ENCODE peak calls at places on chromosomes 12 and 14, in nine cellular contexts. One of them, this sample, is unnamed.

GRCh38 chr12:69052613-69053408 is 119.8 kb upstream of the CPM start:
- DNase-seq in HepG2: peak; percentile 91
- DNase-seq in iPS-NIHi11: peak; percentile 48
- DNase-seq in 8988T: peak; percentile 38
- DNase-seq in fibroblast of mammary gland: peak; percentile 94
- DNase-seq in right lobe of liver: no peak
- DNase-seq in stimulated activated CD8-positive, alpha-beta memory T cell treated with anti-CD3 and anti-CD28 coated beads, Interleukin-2, amount 100 ng/mL, for 48 hours: peak; percentile 32
- DNase-seq in EH: peak; percentile 84
- DNase-seq in posterior cingulate gyrus: no peak
- DNase-seq in this sample: no peak

GRCh38 chr12:110006115-110006514 is 6.9 kb downstream of the ANKRD13A start:
- DNase-seq in posterior cingulate gyrus: no peak
- DNase-seq in fibroblast of mammary gland: no peak
- DNase-seq in 8988T: no peak
- DNase-seq in HepG2: no peak
- DNase-seq in right lobe of liver: no peak
- DNase-seq in stimulated activated CD8-positive, alpha-beta memory T cell treated with anti-CD3 and anti-CD28 coated beads, Interleukin-2, amount 100 ng/mL, for 48 hours: no peak
- DNase-seq in EH: no peak
- DNase-seq in iPS-NIHi11: no peak
- DNase-seq in this sample: no peak

GRCh38 chr12:52070243-52070925 is 606 bp downstream of the ATG101 start:
- DNase-seq in stimulated activated CD8-positive, alpha-beta memory T cell treated with anti-CD3 and anti-CD28 coated beads, Interleukin-2, amount 100 ng/mL, for 48 hours: no peak
- DNase-seq in HepG2: no peak
- DNase-seq in 8988T: no peak
- DNase-seq in right lobe of liver: no peak
- DNase-seq in fibroblast of mammary gland: no peak
- DNase-seq in EH: peak; percentile 54
- DNase-seq in posterior cingulate gyrus: no peak
- DNase-seq in iPS-NIHi11: no peak
- DNase-seq in this sample: no peak

GRCh38 chr12:20423557-20423956 is 55.2 kb downstream of the PDE3A start:
- DNase-seq in iPS-NIHi11: peak; percentile 25
- DNase-seq in posterior cingulate gyrus: no peak
- DNase-seq in 8988T: no peak
- DNase-seq in HepG2: no peak
- DNase-seq in EH: no peak
- DNase-seq in right lobe of liver: no peak
- DNase-seq in stimulated activated CD8-positive, alpha-beta memory T cell treated with anti-CD3 and anti-CD28 coated beads, Interleukin-2, amount 100 ng/mL, for 48 hours: no peak
- DNase-seq in fibroblast of mammary gland: no peak
- DNase-seq in this sample: no peak

GRCh38 chr12:49061157-49061650 is 610 bp upstream of the KMT2D start:
- DNase-seq in iPS-NIHi11: no peak
- DNase-seq in stimulated activated CD8-positive, alpha-beta memory T cell treated with anti-CD3 and anti-CD28 coated beads, Interleukin-2, amount 100 ng/mL, for 48 hours: no peak
- DNase-seq in EH: no peak
- DNase-seq in 8988T: no peak
- DNase-seq in HepG2: no peak
- DNase-seq in fibroblast of mammary gland: no peak
- DNase-seq in right lobe of liver: no peak
- DNase-seq in posterior cingulate gyrus: no peak
- DNase-seq in this sample: no peak

GRCh38 chr12:267581-268482 is 5.2 kb upstream of the SLC6A13 start:
- DNase-seq in HepG2: no peak
- DNase-seq in EH: no peak
- DNase-seq in right lobe of liver: no peak
- DNase-seq in stimulated activated CD8-positive, alpha-beta memory T cell treated with anti-CD3 and anti-CD28 coated beads, Interleukin-2, amount 100 ng/mL, for 48 hours: no peak
- DNase-seq in 8988T: no peak
- DNase-seq in fibroblast of mammary gland: no peak
- DNase-seq in iPS-NIHi11: no peak
- DNase-seq in posterior cingulate gyrus: no peak
- DNase-seq in this sample: no peak

GRCh38 chr12:24175949-24176348 is 226.5 kb upstream of the SOX5 start:
- DNase-seq in HepG2: no peak
- DNase-seq in right lobe of liver: no peak
- DNase-seq in iPS-NIHi11: no peak
- DNase-seq in stimulated activated CD8-positive, alpha-beta memory T cell treated with anti-CD3 and anti-CD28 coated beads, Interleukin-2, amount 100 ng/mL, for 48 hours: no peak
- DNase-seq in posterior cingulate gyrus: no peak
- DNase-seq in 8988T: no peak
- DNase-seq in EH: no peak
- DNase-seq in fibroblast of mammary gland: no peak
- DNase-seq in this sample: no peak

GRCh38 chr12:5230861-5231260 is 187.2 kb downstream of the KCNA5 start:
- DNase-seq in HepG2: no peak
- DNase-seq in EH: no peak
- DNase-seq in iPS-NIHi11: no peak
- DNase-seq in posterior cingulate gyrus: no peak
- DNase-seq in stimulated activated CD8-positive, alpha-beta memory T cell treated with anti-CD3 and anti-CD28 coated beads, Interleukin-2, amount 100 ng/mL, for 48 hours: no peak
- DNase-seq in right lobe of liver: no peak
- DNase-seq in fibroblast of mammary gland: no peak
- DNase-seq in 8988T: no peak
- DNase-seq in this sample: no peak

GRCh38 chr14:85934123-85934885 is 404.4 kb downstream of the FLRT2 start:
- DNase-seq in right lobe of liver: peak; percentile 27
- DNase-seq in HepG2: peak; percentile 15
- DNase-seq in iPS-NIHi11: no peak
- DNase-seq in fibroblast of mammary gland: peak; percentile 41
- DNase-seq in 8988T: no peak
- DNase-seq in posterior cingulate gyrus: no peak
- DNase-seq in stimulated activated CD8-positive, alpha-beta memory T cell treated with anti-CD3 and anti-CD28 coated beads, Interleukin-2, amount 100 ng/mL, for 48 hours: no peak
- DNase-seq in EH: peak; percentile 18
- DNase-seq in this sample: peak; percentile 7

GRCh38 chr12:132270516-132270915 is 58.9 kb downstream of the GALNT9 start:
- DNase-seq in fibroblast of mammary gland: no peak
- DNase-seq in HepG2: no peak
- DNase-seq in stimulated activated CD8-positive, alpha-beta memory T cell treated with anti-CD3 and anti-CD28 coated beads, Interleukin-2, amount 100 ng/mL, for 48 hours: no peak
- DNase-seq in EH: no peak
- DNase-seq in 8988T: no peak
- DNase-seq in posterior cingulate gyrus: no peak
- DNase-seq in iPS-NIHi11: no peak
- DNase-seq in right lobe of liver: no peak
- DNase-seq in this sample: no peak

GRCh38 chr12:56258820-56259183 is 618 bp upstream of the ANKRD52 start:
- DNase-seq in fibroblast of mammary gland: no peak
- DNase-seq in EH: no peak
- DNase-seq in iPS-NIHi11: no peak
- DNase-seq in HepG2: no peak
- DNase-seq in 8988T: no peak
- DNase-seq in stimulated activated CD8-positive, alpha-beta memory T cell treated with anti-CD3 and anti-CD28 coated beads, Interleukin-2, amount 100 ng/mL, for 48 hours: no peak
- DNase-seq in posterior cingulate gyrus: no peak
- DNase-seq in right lobe of liver: no peak
- DNase-seq in this sample: no peak

GRCh38 chr12:6267007-6267721 is 43.3 kb upstream of the PLEKHG6 start:
- DNase-seq in EH: peak; percentile 54
- DNase-seq in HepG2: no peak
- DNase-seq in iPS-NIHi11: no peak
- DNase-seq in stimulated activated CD8-positive, alpha-beta memory T cell treated with anti-CD3 and anti-CD28 coated beads, Interleukin-2, amount 100 ng/mL, for 48 hours: peak; percentile 55
- DNase-seq in fibroblast of mammary gland: peak; percentile 45
- DNase-seq in right lobe of liver: no peak
- DNase-seq in 8988T: no peak
- DNase-seq in posterior cingulate gyrus: no peak
- DNase-seq in this sample: no peak

GRCh38 chr12:26680724-26681455 is 152.1 kb downstream of the ITPR2 start:
- DNase-seq in 8988T: no peak
- DNase-seq in HepG2: peak; percentile 83
- DNase-seq in fibroblast of mammary gland: peak; percentile 79
- DNase-seq in EH: peak; percentile 20
- DNase-seq in iPS-NIHi11: no peak
- DNase-seq in stimulated activated CD8-positive, alpha-beta memory T cell treated with anti-CD3 and anti-CD28 coated beads, Interleukin-2, amount 100 ng/mL, for 48 hours: no peak
- DNase-seq in posterior cingulate gyrus: no peak
- DNase-seq in right lobe of liver: no peak
- DNase-seq in this sample: no peak

GRCh38 chr12:50914872-50915484 is 37.4 kb upstream of the HIGD1C start:
- DNase-seq in right lobe of liver: no peak
- DNase-seq in 8988T: no peak
- DNase-seq in posterior cingulate gyrus: no peak
- DNase-seq in HepG2: no peak
- DNase-seq in fibroblast of mammary gland: no peak
- DNase-seq in stimulated activated CD8-positive, alpha-beta memory T cell treated with anti-CD3 and anti-CD28 coated beads, Interleukin-2, amount 100 ng/mL, for 48 hours: no peak
- DNase-seq in EH: no peak
- DNase-seq in iPS-NIHi11: no peak
- DNase-seq in this sample: no peak

GRCh38 chr12:92987362-92987761 is 58.3 kb upstream of the EEA1 start:
- DNase-seq in EH: peak; percentile 75
- DNase-seq in right lobe of liver: no peak
- DNase-seq in fibroblast of mammary gland: peak; percentile 84
- DNase-seq in 8988T: no peak
- DNase-seq in iPS-NIHi11: peak; percentile 42
- DNase-seq in stimulated activated CD8-positive, alpha-beta memory T cell treated with anti-CD3 and anti-CD28 coated beads, Interleukin-2, amount 100 ng/mL, for 48 hours: no peak
- DNase-seq in HepG2: peak; percentile 78
- DNase-seq in posterior cingulate gyrus: no peak
- DNase-seq in this sample: no peak

GRCh38 chr14:51396222-51396815 is 156.3 kb downstream of the TMX1 start:
- DNase-seq in iPS-NIHi11: no peak
- DNase-seq in posterior cingulate gyrus: no peak
- DNase-seq in 8988T: no peak
- DNase-seq in HepG2: no peak
- DNase-seq in stimulated activated CD8-positive, alpha-beta memory T cell treated with anti-CD3 and anti-CD28 coated beads, Interleukin-2, amount 100 ng/mL, for 48 hours: no peak
- DNase-seq in right lobe of liver: peak; percentile 26
- DNase-seq in fibroblast of mammary gland: peak; percentile 98
- DNase-seq in EH: peak; percentile 97
- DNase-seq in this sample: no peak

GRCh38 chr12:46711756-46712155 is 114.0 kb downstream of the SLC38A4 start:
- DNase-seq in iPS-NIHi11: no peak
- DNase-seq in EH: peak; percentile 67
- DNase-seq in posterior cingulate gyrus: no peak
- DNase-seq in HepG2: no peak
- DNase-seq in stimulated activated CD8-positive, alpha-beta memory T cell treated with anti-CD3 and anti-CD28 coated beads, Interleukin-2, amount 100 ng/mL, for 48 hours: no peak
- DNase-seq in 8988T: no peak
- DNase-seq in fibroblast of mammary gland: peak; percentile 62
- DNase-seq in right lobe of liver: no peak
- DNase-seq in this sample: no peak

GRCh38 chr12:130776857-130777339 is 60.8 kb upstream of the RIMBP2 start:
- DNase-seq in stimulated activated CD8-positive, alpha-beta memory T cell treated with anti-CD3 and anti-CD28 coated beads, Interleukin-2, amount 100 ng/mL, for 48 hours: no peak
- DNase-seq in fibroblast of mammary gland: no peak
- DNase-seq in HepG2: no peak
- DNase-seq in posterior cingulate gyrus: no peak
- DNase-seq in iPS-NIHi11: no peak
- DNase-seq in right lobe of liver: no peak
- DNase-seq in EH: no peak
- DNase-seq in 8988T: no peak
- DNase-seq in this sample: no peak

GRCh38 chr12:121464331-121464730 is 64.4 kb downstream of the RNF34 start:
- DNase-seq in iPS-NIHi11: no peak
- DNase-seq in right lobe of liver: no peak
- DNase-seq in 8988T: no peak
- DNase-seq in fibroblast of mammary gland: no peak
- DNase-seq in EH: no peak
- DNase-seq in HepG2: no peak
- DNase-seq in posterior cingulate gyrus: no peak
- DNase-seq in stimulated activated CD8-positive, alpha-beta memory T cell treated with anti-CD3 and anti-CD28 coated beads, Interleukin-2, amount 100 ng/mL, for 48 hours: no peak
- DNase-seq in this sample: no peak

GRCh38 chr12:26787125-26787495 is 45.9 kb downstream of the ITPR2 start:
- DNase-seq in HepG2: no peak
- DNase-seq in right lobe of liver: no peak
- DNase-seq in EH: peak; percentile 86
- DNase-seq in 8988T: no peak
- DNase-seq in posterior cingulate gyrus: no peak
- DNase-seq in fibroblast of mammary gland: peak; percentile 87
- DNase-seq in iPS-NIHi11: no peak
- DNase-seq in stimulated activated CD8-positive, alpha-beta memory T cell treated with anti-CD3 and anti-CD28 coated beads, Interleukin-2, amount 100 ng/mL, for 48 hours: no peak
- DNase-seq in this sample: no peak

GRCh38 chr14:75222208-75222701 is 45.8 kb upstream of the TMED10 start:
- DNase-seq in HepG2: no peak
- DNase-seq in iPS-NIHi11: no peak
- DNase-seq in EH: peak; percentile 91
- DNase-seq in posterior cingulate gyrus: no peak
- DNase-seq in stimulated activated CD8-positive, alpha-beta memory T cell treated with anti-CD3 and anti-CD28 coated beads, Interleukin-2, amount 100 ng/mL, for 48 hours: no peak
- DNase-seq in fibroblast of mammary gland: peak; percentile 91
- DNase-seq in right lobe of liver: peak; percentile 34
- DNase-seq in 8988T: peak; percentile 59
- DNase-seq in this sample: peak; percentile 33

GRCh38 chr14:29150659-29151058 is 384.1 kb downstream of the FOXG1 start:
- DNase-seq in posterior cingulate gyrus: no peak
- DNase-seq in stimulated activated CD8-positive, alpha-beta memory T cell treated with anti-CD3 and anti-CD28 coated beads, Interleukin-2, amount 100 ng/mL, for 48 hours: no peak
- DNase-seq in EH: no peak
- DNase-seq in fibroblast of mammary gland: no peak
- DNase-seq in iPS-NIHi11: no peak
- DNase-seq in 8988T: no peak
- DNase-seq in HepG2: no peak
- DNase-seq in right lobe of liver: no peak
- DNase-seq in this sample: no peak

GRCh38 chr14:67583711-67584644 is 16.1 kb downstream of the PIGH start:
- DNase-seq in iPS-NIHi11: peak; percentile 70
- DNase-seq in EH: peak; percentile 59
- DNase-seq in right lobe of liver: no peak
- DNase-seq in HepG2: peak; percentile 58
- DNase-seq in stimulated activated CD8-positive, alpha-beta memory T cell treated with anti-CD3 and anti-CD28 coated beads, Interleukin-2, amount 100 ng/mL, for 48 hours: no peak
- DNase-seq in posterior cingulate gyrus: no peak
- DNase-seq in 8988T: peak; percentile 63
- DNase-seq in fibroblast of mammary gland: peak; percentile 54
- DNase-seq in this sample: no peak

GRCh38 chr12:82873951-82874350 is 187.2 kb downstream of the TMTC2 start:
- DNase-seq in EH: no peak
- DNase-seq in 8988T: no peak
- DNase-seq in stimulated activated CD8-positive, alpha-beta memory T cell treated with anti-CD3 and anti-CD28 coated beads, Interleukin-2, amount 100 ng/mL, for 48 hours: no peak
- DNase-seq in posterior cingulate gyrus: no peak
- DNase-seq in right lobe of liver: no peak
- DNase-seq in fibroblast of mammary gland: no peak
- DNase-seq in iPS-NIHi11: no peak
- DNase-seq in HepG2: no peak
- DNase-seq in this sample: no peak

GRCh38 chr14:59107819-59108218 is 80.6 kb upstream of the DAAM1 start:
- DNase-seq in posterior cingulate gyrus: no peak
- DNase-seq in stimulated activated CD8-positive, alpha-beta memory T cell treated with anti-CD3 and anti-CD28 coated beads, Interleukin-2, amount 100 ng/mL, for 48 hours: no peak
- DNase-seq in iPS-NIHi11: no peak
- DNase-seq in 8988T: no peak
- DNase-seq in EH: no peak
- DNase-seq in right lobe of liver: no peak
- DNase-seq in HepG2: no peak
- DNase-seq in fibroblast of mammary gland: no peak
- DNase-seq in this sample: no peak